ENCODE peak calls at places on chromosomes 7 and 10, in four cellular contexts. One of them, this sample, is unnamed.

GRCh38 chr7:77570330-77571011 is 33.4 kb downstream of the PTPN12 start:
- DNase-seq in cardiac muscle cell: no peak
- DNase-seq in fibroblast of lung: peak
- DNase-seq in uterus: no peak
- DNase-seq in this sample: no peak

GRCh38 chr7:156792611-156793010 is 100.4 kb downstream of the LMBR1 start:
- DNase-seq in cardiac muscle cell: no peak
- DNase-seq in fibroblast of lung: no peak
- DNase-seq in uterus: no peak
- DNase-seq in this sample: no peak

GRCh38 chr10:108465871-108466641 is 1301.5 kb upstream of the SORCS1 start:
- DNase-seq in fibroblast of lung: no peak
- DNase-seq in uterus: no peak
- DNase-seq in cardiac muscle cell: peak
- DNase-seq in this sample: no peak

GRCh38 chr10:84008878-84009277 is 130.4 kb upstream of the GHITM start:
- DNase-seq in cardiac muscle cell: peak
- DNase-seq in uterus: no peak
- DNase-seq in fibroblast of lung: no peak
- DNase-seq in this sample: no peak

GRCh38 chr7:128427289-128427891 is 17.6 kb upstream of the IMPDH1 start:
- DNase-seq in cardiac muscle cell: peak
- DNase-seq in uterus: no peak
- DNase-seq in fibroblast of lung: peak
- DNase-seq in this sample: no peak

GRCh38 chr7:31073486-31074383 is 21.6 kb downstream of the ADCYAP1R1 start:
- DNase-seq in fibroblast of lung: no peak
- DNase-seq in uterus: no peak
- DNase-seq in cardiac muscle cell: no peak
- DNase-seq in this sample: no peak

GRCh38 chr7:134866581-134866980 is 87.1 kb downstream of the CALD1 start:
- DNase-seq in fibroblast of lung: peak
- DNase-seq in cardiac muscle cell: no peak
- DNase-seq in uterus: no peak
- DNase-seq in this sample: no peak

GRCh38 chr7:69751026-69751425 is 152.8 kb downstream of the AUTS2 start:
- DNase-seq in cardiac muscle cell: no peak
- DNase-seq in fibroblast of lung: no peak
- DNase-seq in uterus: no peak
- DNase-seq in this sample: no peak

GRCh38 chr10:43193496-43194080 is 55.3 kb downstream of the CSGALNACT2 start:
- DNase-seq in cardiac muscle cell: no peak
- DNase-seq in fibroblast of lung: no peak
- DNase-seq in uterus: no peak
- DNase-seq in this sample: no peak

GRCh38 chr7:108973075-108973474 is 403.4 kb downstream of the DNAJB9 start:
- DNase-seq in fibroblast of lung: no peak
- DNase-seq in uterus: no peak
- DNase-seq in cardiac muscle cell: peak
- DNase-seq in this sample: no peak

GRCh38 chr7:93043393-93043985 is 74.3 kb downstream of the SAMD9 start:
- DNase-seq in cardiac muscle cell: no peak
- DNase-seq in uterus: no peak
- DNase-seq in fibroblast of lung: peak
- DNase-seq in this sample: no peak

GRCh38 chr7:50450691-50451051 is 521 bp upstream of the FIGNL1 start:
- DNase-seq in uterus: no peak
- DNase-seq in fibroblast of lung: no peak
- DNase-seq in cardiac muscle cell: no peak
- DNase-seq in this sample: no peak

GRCh38 chr7:44736896-44737295 is 11.8 kb upstream of the ZMIZ2 start:
- DNase-seq in cardiac muscle cell: no peak
- DNase-seq in fibroblast of lung: no peak
- DNase-seq in uterus: no peak
- DNase-seq in this sample: no peak

GRCh38 chr7:139850906-139851305 is 21.8 kb downstream of the TBXAS1 start:
- DNase-seq in cardiac muscle cell: no peak
- DNase-seq in fibroblast of lung: peak
- DNase-seq in uterus: no peak
- DNase-seq in this sample: no peak

GRCh38 chr7:6430271-6430940 is 17.3 kb downstream of the DAGLB start:
- DNase-seq in cardiac muscle cell: peak
- DNase-seq in uterus: no peak
- DNase-seq in fibroblast of lung: peak
- DNase-seq in this sample: no peak

GRCh38 chr10:34716958-34717357 is 98.1 kb downstream of the PARD3 start:
- DNase-seq in fibroblast of lung: no peak
- DNase-seq in uterus: no peak
- DNase-seq in cardiac muscle cell: no peak
- DNase-seq in this sample: no peak

GRCh38 chr10:44806895-44807294 is 104.2 kb upstream of the TMEM72 start:
- DNase-seq in cardiac muscle cell: no peak
- DNase-seq in uterus: no peak
- DNase-seq in fibroblast of lung: peak
- DNase-seq in this sample: no peak

GRCh38 chr10:38174341-38174740 is 80.2 kb downstream of the ZNF37A start:
- DNase-seq in cardiac muscle cell: no peak
- DNase-seq in uterus: no peak
- DNase-seq in fibroblast of lung: no peak
- DNase-seq in this sample: no peak

GRCh38 chr10:84018826-84019225 is 120.5 kb upstream of the GHITM start:
- DNase-seq in fibroblast of lung: no peak
- DNase-seq in uterus: no peak
- DNase-seq in cardiac muscle cell: no peak
- DNase-seq in this sample: no peak

GRCh38 chr10:75187961-75188426 is 22.6 kb upstream of the VDAC2 start:
- DNase-seq in cardiac muscle cell: peak
- DNase-seq in fibroblast of lung: peak
- DNase-seq in uterus: peak
- DNase-seq in this sample: no peak

GRCh38 chr10:115606727-115607126 is 513.6 kb downstream of the ATRNL1 start:
- DNase-seq in cardiac muscle cell: no peak
- DNase-seq in uterus: no peak
- DNase-seq in fibroblast of lung: no peak
- DNase-seq in this sample: no peak

GRCh38 chr10:125982256-125982948 is 86.0 kb downstream of the FANK1 start:
- DNase-seq in fibroblast of lung: peak
- DNase-seq in cardiac muscle cell: peak
- DNase-seq in uterus: peak
- DNase-seq in this sample: no peak

GRCh38 chr10:110860576-110861241 is 11.0 kb upstream of the PDCD4 start:
- DNase-seq in cardiac muscle cell: no peak
- DNase-seq in fibroblast of lung: no peak
- DNase-seq in uterus: no peak
- DNase-seq in this sample: no peak

GRCh38 chr7:69690329-69690728 is 92.1 kb downstream of the AUTS2 start:
- DNase-seq in cardiac muscle cell: no peak
- DNase-seq in fibroblast of lung: no peak
- DNase-seq in uterus: no peak
- DNase-seq in this sample: no peak

GRCh38 chr7:150580995-150581394 is 13.8 kb downstream of the GIMAP4 start:
- DNase-seq in fibroblast of lung: no peak
- DNase-seq in cardiac muscle cell: no peak
- DNase-seq in uterus: no peak
- DNase-seq in this sample: no peak

GRCh38 chr10:55146032-55146431 is 345.0 kb upstream of the PCDH15 start:
- DNase-seq in fibroblast of lung: peak
- DNase-seq in uterus: no peak
- DNase-seq in cardiac muscle cell: no peak
- DNase-seq in this sample: no peak

GRCh38 chr10:103472005-103472404 is 7.0 kb downstream of the CALHM3 start:
- DNase-seq in cardiac muscle cell: no peak
- DNase-seq in fibroblast of lung: no peak
- DNase-seq in uterus: no peak
- DNase-seq in this sample: no peak

GRCh38 chr7:81299711-81300110 is 380.9 kb upstream of the SEMA3C start:
- DNase-seq in cardiac muscle cell: no peak
- DNase-seq in uterus: no peak
- DNase-seq in fibroblast of lung: no peak
- DNase-seq in this sample: no peak

GRCh38 chr7:111919690-111920179 is 286.5 kb downstream of the DOCK4 start:
- DNase-seq in cardiac muscle cell: no peak
- DNase-seq in uterus: no peak
- DNase-seq in fibroblast of lung: peak
- DNase-seq in this sample: no peak

GRCh38 chr7:123366991-123367390 is 167.2 kb upstream of the SLC13A1 start:
- DNase-seq in cardiac muscle cell: no peak
- DNase-seq in uterus: no peak
- DNase-seq in fibroblast of lung: no peak
- DNase-seq in this sample: no peak

GRCh38 chr7:114874170-114874569 is 47.7 kb upstream of the MDFIC start:
- DNase-seq in cardiac muscle cell: no peak
- DNase-seq in uterus: no peak
- DNase-seq in fibroblast of lung: no peak
- DNase-seq in this sample: no peak

GRCh38 chr10:67789769-67790168 is 48.2 kb downstream of the DNAJC12 start:
- DNase-seq in cardiac muscle cell: no peak
- DNase-seq in uterus: no peak
- DNase-seq in fibroblast of lung: no peak
- DNase-seq in this sample: no peak

GRCh38 chr10:29482591-29483421 is 152.0 kb downstream of the SVIL start:
- DNase-seq in fibroblast of lung: peak
- DNase-seq in uterus: no peak
- DNase-seq in cardiac muscle cell: no peak
- DNase-seq in this sample: peak

GRCh38 chr7:11430112-11430511 is 401.9 kb downstream of the THSD7A start:
- DNase-seq in uterus: no peak
- DNase-seq in cardiac muscle cell: no peak
- DNase-seq in fibroblast of lung: no peak
- DNase-seq in this sample: no peak

DNA sequence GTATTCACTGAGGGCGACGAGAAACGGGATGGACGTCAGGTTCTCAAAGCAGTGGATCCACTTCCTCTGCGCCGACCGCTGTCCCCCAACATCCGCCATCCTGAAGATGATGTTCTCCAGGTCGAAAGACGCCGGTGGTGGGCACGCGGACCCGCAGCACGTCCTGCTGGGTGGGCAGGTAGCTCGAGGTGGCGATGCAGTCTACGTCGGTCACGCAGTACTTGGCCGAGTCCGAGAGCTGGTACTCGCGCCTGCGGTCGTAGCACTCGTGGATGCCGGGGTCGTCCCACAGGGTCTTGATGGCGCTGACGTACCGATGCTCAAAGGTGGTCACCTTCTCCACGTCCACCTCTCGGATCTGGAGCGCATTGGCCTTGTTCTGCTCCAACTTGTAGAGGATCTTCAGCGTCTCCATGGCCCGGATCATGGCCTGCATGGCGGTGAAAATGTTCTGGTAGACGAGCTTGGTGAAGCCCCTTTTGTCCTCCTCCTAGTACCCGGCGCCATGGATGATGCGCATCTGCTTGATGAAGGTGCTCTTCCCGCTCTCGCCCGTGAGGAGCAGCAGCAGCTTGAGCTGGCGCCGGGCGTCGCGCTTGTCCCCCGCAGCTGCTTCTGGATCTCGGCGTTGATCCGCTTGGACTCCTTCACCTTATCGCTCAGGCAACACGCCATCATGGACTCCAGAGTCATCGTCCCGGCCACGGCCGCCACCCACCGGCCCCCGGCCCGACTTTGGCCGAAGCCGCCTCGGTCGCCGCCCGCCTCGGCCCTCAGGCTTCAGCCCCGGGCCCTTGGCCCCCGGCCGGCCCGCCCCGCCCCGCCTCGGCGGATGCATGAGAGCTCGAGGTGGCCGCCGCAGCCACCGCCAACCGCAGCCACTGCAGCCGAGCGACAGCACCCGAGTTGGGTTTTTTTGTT is 122.9 kb upstream of the KCTD7 start:
- DNase-seq in uterus: peak
- DNase-seq in fibroblast of lung: no peak
- DNase-seq in cardiac muscle cell: no peak
- DNase-seq in this sample: no peak
- H3K4me3 ChIP-seq in uterus: peak
- H3K4me3 ChIP-seq in fibroblast of lung: no peak
- H3K4me3 ChIP-seq in cardiac muscle cell: no peak
- H3K4me3 ChIP-seq in this sample: peak

GRCh38 chr7:29145553-29146081 is 720 bp downstream of the CPVL start:
- DNase-seq in cardiac muscle cell: no peak
- DNase-seq in uterus: no peak
- DNase-seq in fibroblast of lung: no peak
- DNase-seq in this sample: no peak
- H3K4me3 ChIP-seq in cardiac muscle cell: peak
- H3K4me3 ChIP-seq in uterus: peak
- H3K4me3 ChIP-seq in fibroblast of lung: no peak
- H3K4me3 ChIP-seq in this sample: peak

GRCh38 chr10:95792874-95793285 is 36.9 kb downstream of the ENTPD1 start:
- DNase-seq in uterus: peak
- DNase-seq in cardiac muscle cell: no peak
- DNase-seq in fibroblast of lung: peak
- DNase-seq in this sample: no peak
- H3K4me3 ChIP-seq in uterus: no peak
- H3K4me3 ChIP-seq in cardiac muscle cell: no peak
- H3K4me3 ChIP-seq in fibroblast of lung: no peak
- H3K4me3 ChIP-seq in this sample: no peak

GRCh38 chr10:73591578-73591902 is 398 bp upstream of the USP54 start:
- DNase-seq in cardiac muscle cell: peak
- DNase-seq in fibroblast of lung: no peak
- DNase-seq in uterus: no peak
- DNase-seq in this sample: no peak
- H3K4me3 ChIP-seq in cardiac muscle cell: no peak
- H3K4me3 ChIP-seq in fibroblast of lung: no peak
- H3K4me3 ChIP-seq in uterus: no peak
- H3K4me3 ChIP-seq in this sample: no peak

GRCh38 chr7:129948877-129949291 is 3.9 kb downstream of the UBE2H start:
- DNase-seq in uterus: peak
- DNase-seq in fibroblast of lung: peak
- DNase-seq in cardiac muscle cell: peak
- DNase-seq in this sample: peak
- H3K4me3 ChIP-seq in uterus: peak
- H3K4me3 ChIP-seq in fibroblast of lung: peak
- H3K4me3 ChIP-seq in cardiac muscle cell: peak
- H3K4me3 ChIP-seq in this sample: peak

GRCh38 chr7:101519324-101520017 is 109.6 kb downstream of the MYL10 start:
- DNase-seq in cardiac muscle cell: no peak
- DNase-seq in fibroblast of lung: peak
- DNase-seq in uterus: no peak
- DNase-seq in this sample: no peak

GRCh38 chr7:101527844-101528667 is 101.0 kb downstream of the MYL10 start:
- DNase-seq in uterus: no peak
- DNase-seq in fibroblast of lung: peak
- DNase-seq in cardiac muscle cell: no peak
- DNase-seq in this sample: peak

GRCh38 chr7:101521430-101521925 is 107.6 kb downstream of the MYL10 start:
- DNase-seq in fibroblast of lung: no peak
- DNase-seq in uterus: no peak
- DNase-seq in cardiac muscle cell: no peak
- DNase-seq in this sample: no peak

GRCh38 chr7:101522021-101522420 is 107.1 kb downstream of the MYL10 start:
- DNase-seq in fibroblast of lung: no peak
- DNase-seq in cardiac muscle cell: no peak
- DNase-seq in uterus: no peak
- DNase-seq in this sample: no peak

GRCh38 chr7:101524376-101524775 is 104.7 kb downstream of the MYL10 start:
- DNase-seq in fibroblast of lung: no peak
- DNase-seq in uterus: no peak
- DNase-seq in cardiac muscle cell: no peak
- DNase-seq in this sample: no peak
- H3K4me3 ChIP-seq in fibroblast of lung: no peak
- H3K4me3 ChIP-seq in uterus: no peak
- H3K4me3 ChIP-seq in cardiac muscle cell: no peak
- H3K4me3 ChIP-seq in this sample: no peak